ENCODE peak calls at places on chromosomes 5 and 9, in six cellular contexts. Q is H9, L is heart right ventricle, D is neuronal stem cell, F is substantia nigra, C is PC-3. H is an unnamed sample.

GRCh38 chr5:158287643-158288228 is 428.8 kb upstream of the CLINT1 start:
- DNase-seq in Q (no peak), L (no peak), D (no peak), F (no peak), C (peak), H (no peak)

GRCh38 chr9:104608336-104608735 is 2.9 kb upstream of the OR13C2 start:
- DNase-seq in Q (no peak), L (no peak), D (no peak), F (no peak), C (peak), H (no peak)

GRCh38 chr5:14164164-14164720 is 21.1 kb downstream of the TRIO start:
- DNase-seq in Q (no peak), L (no peak), D (no peak), F (no peak), C (no peak), H (no peak)

GRCh38 chr5:17228833-17229291 is 11.4 kb downstream of the BASP1 start:
- DNase-seq in Q (no peak), L (no peak), D (no peak), F (no peak), C (no peak), H (no peak)

GRCh38 chr9:90169490-90169889 is 473.1 kb downstream of the DIRAS2 start:
- DNase-seq in Q (no peak), L (no peak), D (no peak), F (no peak), C (no peak), H (no peak)

GRCh38 chr5:111134080-111134479 is 41.9 kb downstream of the WDR36 start:
- DNase-seq in Q (no peak), L (no peak), D (no peak), F (no peak), C (no peak), H (no peak)

GRCh38 chr5:74575741-74576538 is 64.6 kb downstream of the ENC1 start:
- DNase-seq in Q (no peak), L (no peak), D (no peak), F (no peak), C (peak), H (no peak)

GRCh38 chr5:89043676-89044075 is 160.7 kb upstream of the MEF2C start:
- DNase-seq in Q (no peak), L (no peak), D (no peak), F (no peak), C (peak), H (no peak)

GRCh38 chr5:142356716-142357468 is 32.1 kb upstream of the SPRY4 start:
- DNase-seq in Q (peak), L (peak), D (peak), F (peak), C (peak), H (peak)

GRCh38 chr9:131807131-131807990 is 67.5 kb upstream of the RAPGEF1 start:
- DNase-seq in Q (peak), L (no peak), D (peak), F (no peak), C (no peak), H (peak)

GRCh38 chr5:99105216-99105615 is 176.4 kb upstream of the CHD1 start:
- DNase-seq in Q (no peak), L (no peak), D (no peak), F (no peak), C (peak), H (no peak)

GRCh38 chr9:93305497-93306020 is 121.6 kb downstream of the WNK2 start:
- DNase-seq in Q (peak), L (peak), D (no peak), F (no peak), C (no peak), H (no peak)

GRCh38 chr5:53303105-53303504 is 177.3 kb upstream of the FST start:
- DNase-seq in Q (no peak), L (no peak), D (no peak), F (no peak), C (peak), H (no peak)

GRCh38 chr5:155539958-155540595 is 526.5 kb downstream of the KIF4B start:
- DNase-seq in Q (no peak), L (no peak), D (no peak), F (no peak), C (no peak), H (no peak)

GRCh38 chr9:129989740-129990139 is 53.2 kb downstream of the FNBP1 start:
- DNase-seq in Q (no peak), L (no peak), D (no peak), F (no peak), C (peak), H (no peak)

GRCh38 chr9:6955251-6955921 is 197.6 kb downstream of the KDM4C start:
- DNase-seq in Q (no peak), L (no peak), D (peak), F (peak), C (no peak), H (no peak)

GRCh38 chr5:75303419-75303818 is 33.6 kb upstream of the HMGCR start:
- DNase-seq in Q (no peak), L (no peak), D (no peak), F (no peak), C (no peak), H (no peak)

GRCh38 chr5:33612386-33612785 is 171.6 kb downstream of the TARS1 start:
- DNase-seq in Q (no peak), L (no peak), D (no peak), F (no peak), C (peak), H (no peak)

GRCh38 chr5:115963566-115963965 is 1.3 kb downstream of the LVRN start:
- DNase-seq in Q (no peak), L (no peak), D (no peak), F (no peak), C (no peak), H (no peak)

GRCh38 chr5:31232273-31232888 is 38.9 kb downstream of the CDH6 start:
- DNase-seq in Q (peak), L (no peak), D (peak), F (no peak), C (peak), H (peak)

GRCh38 chr9:470795-471194 is 256.1 kb downstream of the DOCK8 start:
- DNase-seq in Q (no peak), L (no peak), D (no peak), F (no peak), C (peak), H (no peak)

GRCh38 chr5:119255571-119256356 is 100.1 kb upstream of the TNFAIP8 start:
- DNase-seq in Q (peak), L (no peak), D (no peak), F (no peak), C (peak), H (peak)

GRCh38 chr9:35789541-35789940 is 1.9 kb upstream of the NPR2 start:
- DNase-seq in Q (no peak), L (no peak), D (no peak), F (no peak), C (no peak), H (no peak)

GRCh38 chr5:72878854-72879253 is 62.4 kb downstream of the TNPO1 start:
- DNase-seq in Q (no peak), L (no peak), D (no peak), F (no peak), C (no peak), H (no peak)

GRCh38 chr9:96031366-96031824 is 155.9 kb downstream of the ERCC6L2 start:
- DNase-seq in Q (no peak), L (peak), D (no peak), F (no peak), C (peak), H (no peak)

GRCh38 chr9:91034521-91034920 is 232.9 kb downstream of the SYK start:
- DNase-seq in Q (no peak), L (no peak), D (no peak), F (no peak), C (peak), H (no peak)

GRCh38 chr5:126998201-126998631 is 32.1 kb downstream of the MARCHF3 start:
- DNase-seq in Q (no peak), L (no peak), D (no peak), F (no peak), C (no peak), H (no peak)

GRCh38 chr9:117134826-117135411 is 279.9 kb downstream of the ASTN2 start:
- DNase-seq in Q (no peak), L (no peak), D (no peak), F (no peak), C (no peak), H (no peak)

GRCh38 chr5:159097461-159098284 is 2.0 kb downstream of the EBF1 start:
- DNase-seq in Q (peak), L (peak), D (peak), F (no peak), C (no peak), H (no peak)

GRCh38 chr5:128905225-128906110 is 59.8 kb upstream of the SLC27A6 start:
- DNase-seq in Q (no peak), L (no peak), D (peak), F (peak), C (peak), H (peak)

GRCh38 chr5:89695371-89695770 is 714.2 kb downstream of the CETN3 start:
- DNase-seq in Q (no peak), L (no peak), D (no peak), F (no peak), C (no peak), H (no peak)

GRCh38 chr9:113898151-113898550 is 22.0 kb downstream of the ZNF618 start:
- DNase-seq in Q (no peak), L (no peak), D (no peak), F (no peak), C (no peak), H (no peak)

GRCh38 chr9:134627417-134628353 is 13.9 kb upstream of the COL5A1 start:
- DNase-seq in Q (peak), L (no peak), D (no peak), F (no peak), C (no peak), H (peak)

GRCh38 chr9:134625361-134626140 is 16.1 kb upstream of the COL5A1 start:
- DNase-seq in Q (peak), L (no peak), D (no peak), F (no peak), C (peak), H (peak)

GRCh38 chr9:134626141-134626423 is 15.5 kb upstream of the COL5A1 start:
- DNase-seq in Q (peak), L (no peak), D (no peak), F (no peak), C (no peak), H (no peak)

GRCh38 chr9:134628354-134628736 is 13.3 kb upstream of the COL5A1 start:
- DNase-seq in Q (no peak), L (no peak), D (no peak), F (no peak), C (no peak), H (peak)

GRCh38 chr9:134626576-134627416 is 14.8 kb upstream of the COL5A1 start:
- DNase-seq in Q (peak), L (no peak), D (no peak), F (no peak), C (peak), H (peak)
- H3K27ac ChIP-seq in Q (no peak), L (no peak), D (no peak), F (no peak), C (no peak), H (peak)

GRCh38 chr5:81851481-81852178 is 100.7 kb upstream of the SSBP2 start:
- DNase-seq in Q (peak), L (peak), D (peak), F (peak), C (peak), H (peak)

GRCh38 chr5:81849769-81850367 is 99.0 kb upstream of the SSBP2 start:
- DNase-seq in Q (no peak), L (no peak), D (no peak), F (no peak), C (no peak), H (no peak)

GRCh38 chr5:81852277-81853004 is 101.5 kb upstream of the SSBP2 start:
- DNase-seq in Q (peak), L (peak), D (peak), F (no peak), C (no peak), H (peak)

GRCh38 chr5:81850932-81851331 is 100.0 kb upstream of the SSBP2 start:
- DNase-seq in Q (no peak), L (no peak), D (no peak), F (no peak), C (no peak), H (no peak)

DNA sequence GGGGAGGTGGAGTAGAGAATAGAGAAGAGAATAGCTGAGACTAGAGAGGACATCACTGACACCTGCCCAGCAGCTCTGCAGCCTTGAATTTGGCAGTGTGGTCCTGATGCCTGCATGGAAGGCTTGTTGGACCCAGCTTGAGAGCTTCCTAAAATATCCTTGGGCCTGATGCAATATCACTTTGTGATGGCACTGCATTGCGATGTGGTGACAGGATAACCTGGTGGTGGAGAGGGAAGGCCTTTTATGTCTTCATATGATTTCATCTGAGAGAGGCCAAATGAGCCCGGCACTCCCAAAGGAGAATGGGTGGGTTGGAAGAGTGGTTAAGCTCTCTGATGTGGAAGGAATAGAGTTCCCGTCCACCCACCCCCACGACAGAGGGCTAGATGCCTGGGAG is 99.6 kb upstream of the SSBP2 start:
- DNase-seq in Q (no peak), L (no peak), D (no peak), F (no peak), C (no peak), H (no peak)
- H3K27ac ChIP-seq in Q (peak), L (peak), D (peak), F (peak), C (no peak), H (peak)

DNA sequence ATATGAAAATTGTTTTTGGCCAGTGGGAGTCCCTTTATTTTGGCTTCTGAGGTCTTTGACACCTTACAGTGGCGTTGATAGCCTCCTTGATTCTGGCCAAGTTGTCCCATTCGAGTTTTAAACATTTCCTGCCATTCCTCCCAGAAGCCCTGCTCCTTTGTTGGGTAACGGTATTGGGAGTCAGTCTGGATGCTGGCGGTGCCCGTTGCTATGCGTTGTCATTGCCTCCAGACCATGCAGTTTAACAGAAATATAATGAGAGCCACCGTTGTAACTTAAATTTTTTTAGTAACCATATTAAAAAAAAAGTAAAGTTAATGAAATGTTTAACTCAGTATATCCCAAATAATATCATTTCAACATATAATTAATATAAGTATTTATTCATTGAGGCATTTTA is 35.0 kb downstream of the GALNT12 start:
- DNase-seq in Q (no peak), L (no peak), D (no peak), F (no peak), C (no peak), H (no peak)
- H3K27ac ChIP-seq in Q (no peak), L (no peak), D (no peak), F (no peak), C (no peak), H (no peak)

GRCh38 chr9:124683043-124683442 is 88.1 kb downstream of the NR6A1 start:
- DNase-seq in Q (no peak), L (no peak), D (no peak), F (no peak), C (no peak), H (no peak)

GRCh38 chr9:124680049-124680448 is 91.1 kb downstream of the NR6A1 start:
- DNase-seq in Q (no peak), L (no peak), D (no peak), F (no peak), C (no peak), H (no peak)

GRCh38 chr9:124685217-124685616 is 85.9 kb downstream of the NR6A1 start:
- DNase-seq in Q (no peak), L (no peak), D (no peak), F (no peak), C (no peak), H (no peak)

GRCh38 chr9:124684140-124684539 is 87.0 kb downstream of the NR6A1 start:
- DNase-seq in Q (no peak), L (no peak), D (no peak), F (no peak), C (no peak), H (no peak)

DNA sequence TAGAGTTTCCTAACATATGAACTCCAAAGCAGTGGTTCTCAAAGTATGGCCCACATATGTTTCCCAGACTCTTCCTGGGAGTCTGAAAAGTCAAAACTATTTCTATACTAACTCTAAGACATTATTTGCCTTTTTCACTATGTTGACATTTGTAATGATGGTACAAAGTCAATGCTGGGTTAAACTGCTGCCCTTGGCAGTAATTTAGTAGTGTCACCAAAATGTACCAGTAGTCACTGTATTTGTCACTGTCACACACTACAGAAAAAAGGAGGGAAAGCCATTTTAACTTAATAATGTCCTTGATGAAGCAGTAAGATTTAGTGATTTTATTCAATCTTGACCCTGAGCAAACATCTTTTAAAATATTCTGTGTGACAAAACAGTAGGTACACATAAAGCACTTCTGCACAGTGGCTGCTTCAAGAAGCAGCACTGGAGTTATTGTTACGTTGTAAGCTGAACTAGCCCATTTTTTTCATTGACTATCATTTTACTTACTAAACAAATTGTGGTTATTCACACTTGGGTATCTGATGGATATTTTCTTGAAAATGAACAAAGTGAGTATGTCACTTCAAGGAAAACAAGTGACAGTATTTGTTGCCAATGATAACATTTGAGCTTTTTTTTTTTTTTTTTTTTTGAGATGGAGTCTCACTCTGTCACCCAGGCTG is 90.3 kb downstream of the NR6A1 start:
- DNase-seq in Q (no peak), L (no peak), D (no peak), F (no peak), C (no peak), H (no peak)
- H3K27ac ChIP-seq in Q (no peak), L (no peak), D (no peak), F (no peak), C (no peak), H (no peak)

DNA sequence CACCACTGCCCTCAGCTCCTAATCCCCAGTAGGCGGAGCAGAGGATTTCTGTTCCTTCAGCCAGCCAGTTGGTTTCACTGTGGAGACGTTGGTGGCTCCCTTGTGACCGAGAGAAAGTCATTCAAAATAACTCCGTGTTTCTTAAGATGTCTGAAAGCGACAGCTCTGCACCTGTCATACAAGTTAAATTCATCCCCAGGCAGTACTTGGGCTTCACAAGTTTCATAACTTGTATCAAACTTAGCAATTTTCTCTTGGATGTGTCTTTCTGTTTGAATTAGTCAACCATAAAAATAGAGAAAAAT is 410 bp upstream of the CDKN2B start:
- DNase-seq in Q (no peak), L (no peak), D (no peak), F (no peak), C (no peak), H (no peak)
- H3K27ac ChIP-seq in Q (no peak), L (no peak), D (no peak), F (no peak), C (peak), H (peak)

GRCh38 chr5:1390861-1391600 is 46.1 kb upstream of the CLPTM1L start:
- DNase-seq in Q (no peak), L (no peak), D (no peak), F (no peak), C (no peak), H (no peak)

GRCh38 chr5:1392261-1392660 is 47.4 kb upstream of the CLPTM1L start:
- DNase-seq in Q (no peak), L (no peak), D (no peak), F (no peak), C (no peak), H (no peak)

GRCh38 chr5:1391691-1392090 is 46.8 kb upstream of the CLPTM1L start:
- DNase-seq in Q (no peak), L (no peak), D (no peak), F (no peak), C (no peak), H (no peak)

GRCh38 chr5:1388383-1388967 is 43.6 kb upstream of the CLPTM1L start:
- DNase-seq in Q (no peak), L (no peak), D (no peak), F (no peak), C (no peak), H (no peak)

DNA sequence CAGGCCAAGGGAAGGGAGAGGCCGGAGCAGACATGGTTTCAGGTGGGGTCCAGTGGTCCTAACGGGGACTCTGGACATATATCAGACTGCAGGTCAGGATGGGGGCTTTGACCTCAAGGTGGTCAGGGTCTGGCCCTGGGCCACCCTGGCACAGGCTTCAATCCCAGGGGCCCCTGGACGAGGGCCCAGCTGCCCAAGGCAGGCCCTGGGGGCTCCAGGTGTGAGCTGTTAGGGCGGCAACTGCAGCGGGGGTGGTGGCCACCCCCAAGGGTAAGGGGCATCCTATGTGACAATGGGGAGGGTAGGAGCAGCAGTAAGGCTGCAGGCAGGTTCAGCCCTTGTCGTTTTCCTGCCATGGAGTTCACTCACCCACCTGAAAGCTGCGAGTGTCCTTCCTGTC is 45.4 kb upstream of the CLPTM1L start:
- DNase-seq in Q (no peak), L (no peak), D (no peak), F (no peak), C (no peak), H (no peak)
- H3K27ac ChIP-seq in Q (no peak), L (no peak), D (no peak), F (no peak), C (no peak), H (no peak)

GRCh38 chr9:136720887-136721338 is 8.5 kb downstream of the DIPK1B start:
- DNase-seq in Q (no peak), L (no peak), D (no peak), F (no peak), C (no peak), H (no peak)
- H3K27ac ChIP-seq in Q (no peak), L (peak), D (peak), F (no peak), C (no peak), H (no peak)